ENCODE peak calls at places on chromosomes 3 and 15, in eight cellular contexts. L is aorta; H is stimulated activated CD4-positive, alpha-beta T cell treated with anti-CD3 and anti-CD28 coated beads, Interleukin-1b, Interleukin-23, amount 100 ng/mL, for 48 hours; T is upper lobe of left lung; G is left cardiac atrium; D is AML-193; B is caudate nucleus; U is foreskin melanocyte. S is an unnamed sample.

GRCh38 chr3:126375835-126376331 is 18.7 kb upstream of the KLF15 start:
- DNase-seq in D (no peak), G (no peak), H (no peak), U (no peak), B (no peak), T (no peak), L (peak; percentile 52), S (no peak)

GRCh38 chr3:122941233-122942206 is 86.0 kb downstream of the SEMA5B start:
- DNase-seq in D (no peak), L (no peak), T (no peak), G (no peak), U (no peak), H (no peak), B (no peak), S (no peak)

GRCh38 chr15:43329222-43329959 is 982 bp downstream of the LCMT2 start:
- DNase-seq in H (no peak), U (peak; percentile 40), B (no peak), G (peak; percentile 44), D (no peak), L (peak; percentile 79), T (no peak), S (no peak)

GRCh38 chr3:18082551-18083272 is 340.3 kb upstream of the TBC1D5 start:
- DNase-seq in G (no peak), D (no peak), T (no peak), L (no peak), U (no peak), B (no peak), H (no peak), S (no peak)

GRCh38 chr3:189355481-189356201 is 183.9 kb downstream of the TPRG1 start:
- DNase-seq in T (no peak), D (no peak), B (no peak), H (peak; percentile 39), L (no peak), U (no peak), G (no peak), S (peak; percentile 67)

GRCh38 chr15:88419830-88420229 is 47.4 kb downstream of the MRPL46 start:
- DNase-seq in D (no peak), L (no peak), U (no peak), T (no peak), H (no peak), G (no peak), B (no peak), S (no peak)

GRCh38 chr3:65342084-65342683 is 654.4 kb upstream of the ADAMTS9 start:
- DNase-seq in H (peak; percentile 34), U (no peak), D (peak; percentile 55), G (peak; percentile 50), T (peak; percentile 31), L (no peak), B (no peak), S (peak; percentile 11)

GRCh38 chr3:179324270-179324754 is 1.5 kb downstream of the ZNF639 start:
- DNase-seq in U (no peak), L (no peak), T (no peak), H (no peak), G (no peak), D (peak; percentile 57), B (no peak), S (peak; percentile 48)

GRCh38 chr3:33787328-33788009 is 11.0 kb upstream of the PDCD6IP start:
- DNase-seq in G (peak; percentile 41), D (peak; percentile 79), B (no peak), H (peak; percentile 50), T (no peak), L (no peak), U (peak; percentile 50), S (peak; percentile 64)

GRCh38 chr3:108103040-108103751 is 12.4 kb upstream of the CD47 start:
- DNase-seq in T (no peak), U (no peak), D (peak; percentile 50), H (no peak), G (no peak), L (no peak), B (no peak), S (no peak)

GRCh38 chr15:40349163-40349562 is 1.7 kb upstream of the PHGR1 start:
- DNase-seq in G (no peak), B (no peak), L (no peak), H (no peak), D (no peak), T (no peak), U (no peak), S (no peak)

GRCh38 chr15:92899910-92900711 is at the start of gene CHD2:
- DNase-seq in T (no peak), U (peak; percentile 81), G (peak; percentile 52), D (peak; percentile 76), B (no peak), H (peak; percentile 70), L (no peak), S (peak; percentile 90)

GRCh38 chr3:134751831-134752230 is 43.2 kb upstream of the EPHB1 start:
- DNase-seq in D (no peak), T (no peak), H (no peak), L (no peak), B (no peak), G (no peak), U (no peak), S (no peak)

GRCh38 chr3:55454611-55455010 is 32.5 kb downstream of the WNT5A start:
- DNase-seq in D (no peak), U (no peak), L (no peak), T (no peak), G (no peak), B (no peak), H (no peak), S (no peak)

S was measured in A172.